ENCODE peak calls at places on chromosomes 12 and 14, in five cellular contexts. J is H9; D is CD8-positive, alpha-beta T cell; T is upper lobe of right lung; Z is B cell. R is an unnamed sample.

GRCh38 chr12:54991161-54991991 is 6.8 kb upstream of the TESPA1 start:
- DNase-seq in J (no peak), D (peak; percentile 36), T (no peak), Z (peak; percentile 28), R (no peak)

GRCh38 chr14:59321184-59321952 is 132.9 kb downstream of the DAAM1 start:
- DNase-seq in J (no peak), D (no peak), T (no peak), Z (no peak), R (no peak)

GRCh38 chr12:48182659-48183058 is 785 bp upstream of the CCDC184 start:
- DNase-seq in J (no peak), D (no peak), T (no peak), Z (no peak), R (no peak)

GRCh38 chr12:80936642-80937390 is 918 bp downstream of the LIN7A start:
- DNase-seq in J (peak; percentile 75), D (no peak), T (peak; percentile 77), Z (no peak), R (peak; percentile 65)

GRCh38 chr14:31510222-31510621 is 22.4 kb upstream of the GPR33 start:
- DNase-seq in J (no peak), D (no peak), T (no peak), Z (peak; percentile 9), R (no peak)

GRCh38 chr14:66514206-66514605 is 6.3 kb downstream of the GPHN start:
- DNase-seq in J (no peak), D (no peak), T (no peak), Z (no peak), R (no peak)

GRCh38 chr12:8860165-8860961 is 37.9 kb downstream of the A2ML1 start:
- DNase-seq in J (peak; percentile 84), D (peak; percentile 28), T (no peak), Z (no peak), R (peak; percentile 10)

GRCh38 chr12:95446511-95446910 is 27.4 kb upstream of the METAP2 start:
- DNase-seq in J (peak; percentile 88), D (no peak), T (peak; percentile 74), Z (no peak), R (peak; percentile 76)

GRCh38 chr14:36227802-36228201 is 51.3 kb upstream of the PTCSC3 start:
- DNase-seq in J (no peak), D (no peak), T (no peak), Z (no peak), R (no peak)

GRCh38 chr14:53180272-53181221 is 27.4 kb upstream of the DDHD1 start:
- DNase-seq in J (peak; percentile 83), D (no peak), T (no peak), Z (no peak), R (peak; percentile 12)
- TF ChIP-seq CTCF in J (peak; percentile 74), D (no peak), T (peak; percentile 27), Z (no peak), R (no peak)

GRCh38 chr12:104339663-104340062 is 36.1 kb downstream of the EID3 start:
- DNase-seq in J (no peak), D (no peak), T (no peak), Z (no peak), R (no peak)
- TF ChIP-seq CTCF in J (no peak), D (no peak), T (no peak), Z (no peak), R (no peak)

DNA sequence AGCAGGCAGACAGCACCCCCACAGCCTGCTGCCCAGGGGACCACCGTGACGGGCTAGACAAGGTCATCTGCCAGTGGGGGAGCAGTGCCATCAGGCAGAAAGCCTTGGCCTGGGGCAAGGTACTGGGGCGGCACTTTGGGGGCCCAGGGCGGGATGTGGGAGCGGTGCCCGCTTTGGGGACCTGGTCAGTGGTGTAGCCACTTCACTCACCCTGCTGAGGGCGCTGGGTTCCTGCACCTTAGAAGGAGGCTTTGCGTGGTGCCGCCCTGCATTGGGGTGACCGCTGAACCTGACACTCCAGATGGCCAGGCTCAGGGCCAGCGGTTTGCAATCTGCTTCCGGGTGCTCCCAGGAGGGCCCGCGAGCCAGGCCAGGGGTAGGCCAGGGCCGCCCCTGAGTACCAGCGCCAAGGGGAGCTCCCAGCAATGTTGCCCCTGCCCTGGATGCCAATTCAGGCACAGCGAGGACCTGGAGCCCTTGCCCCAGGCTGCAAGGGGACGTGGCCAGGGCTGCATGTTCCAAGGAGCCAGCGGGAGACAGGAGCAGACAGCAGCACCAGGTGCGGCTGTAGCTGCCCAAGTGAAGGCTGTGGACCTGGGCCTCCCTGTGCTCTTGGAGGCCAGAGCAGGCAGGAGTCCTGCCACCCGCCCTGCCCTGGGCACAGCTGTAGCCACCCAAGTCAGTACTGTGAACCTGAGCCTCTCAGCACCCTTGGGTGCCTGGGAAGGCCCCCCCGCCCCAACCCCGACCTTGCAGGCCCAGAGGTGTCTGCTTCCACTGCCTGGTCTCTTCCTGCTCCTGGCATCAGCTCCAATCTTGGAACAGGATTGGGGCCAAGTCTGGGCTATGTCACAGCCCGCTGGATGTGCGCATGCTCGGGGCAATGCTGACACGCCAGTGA is 550.7 kb downstream of the SLC6A15 start:
- DNase-seq in J (no peak), D (no peak), T (peak; percentile 52), Z (no peak), R (no peak)
- TF ChIP-seq CTCF in J (no peak), D (no peak), T (no peak), Z (no peak), R (no peak)

GRCh38 chr14:101182476-101182875 is 279.0 kb upstream of the RTL1 start:
- DNase-seq in J (peak; percentile 20), D (no peak), T (no peak), Z (peak; percentile 7), R (no peak)

GRCh38 chr14:101185081-101185835 is 281.7 kb upstream of the RTL1 start:
- DNase-seq in J (no peak), D (no peak), T (peak; percentile 38), Z (no peak), R (no peak)

GRCh38 chr14:101184104-101184455 is 280.6 kb upstream of the RTL1 start:
- DNase-seq in J (no peak), D (no peak), T (peak; percentile 52), Z (peak; percentile 6), R (no peak)

GRCh38 chr14:101184562-101184961 is 281.0 kb upstream of the RTL1 start:
- DNase-seq in J (no peak), D (no peak), T (no peak), Z (no peak), R (no peak)

GRCh38 chr14:101183376-101184103 is 280.0 kb upstream of the RTL1 start:
- DNase-seq in J (peak; percentile 85), D (no peak), T (peak; percentile 63), Z (peak; percentile 7), R (peak; percentile 85)
- TF ChIP-seq CTCF in J (peak; percentile 84), D (no peak), T (peak; percentile 33), Z (no peak), R (peak; percentile 70)

R was measured in nephron progenitor cell.